ENCODE peak calls at places on chromosomes 12 and 14, in six cellular contexts. M is BE2C, X is AG04449, Y is adrenal gland, S is GM06990, L is pancreas. N is an unnamed sample.

GRCh38 chr12:42584539-42585174 is 4.9 kb downstream of the PRICKLE1 start:
- DNase-seq in M (peak; percentile 26), X (no peak), Y (no peak), S (no peak), L (no peak), N (no peak)

GRCh38 chr12:115817399-115817798 is 460.1 kb downstream of the MED13L start:
- DNase-seq in M (no peak), X (no peak), Y (peak; percentile 62), S (no peak), L (no peak), N (no peak)

GRCh38 chr14:105166571-105167302 is 1.8 kb downstream of the JAG2 start:
- DNase-seq in M (no peak), X (no peak), Y (no peak), S (no peak), L (no peak), N (no peak)

GRCh38 chr12:72547593-72547992 is 275.4 kb downstream of the TRHDE start:
- DNase-seq in M (no peak), X (no peak), Y (no peak), S (no peak), L (no peak), N (no peak)

GRCh38 chr14:93533437-93533836 is 102.7 kb downstream of the UNC79 start:
- DNase-seq in M (no peak), X (no peak), Y (no peak), S (no peak), L (no peak), N (no peak)

GRCh38 chr12:6340745-6341438 is 984 bp downstream of the TNFRSF1A start:
- DNase-seq in M (no peak), X (no peak), Y (no peak), S (no peak), L (no peak), N (no peak)

GRCh38 chr12:22121224-22121623 is 75.2 kb downstream of the CMAS start:
- DNase-seq in M (no peak), X (no peak), Y (no peak), S (no peak), L (no peak), N (peak; percentile 22)

GRCh38 chr14:75399819-75400678 is 27.8 kb upstream of the JDP2 start:
- DNase-seq in M (peak; percentile 97), X (no peak), Y (peak; percentile 99), S (no peak), L (peak; percentile 95), N (no peak)

GRCh38 chr14:49865431-49865859 is 12.9 kb upstream of the NEMF start:
- DNase-seq in M (peak; percentile 82), X (no peak), Y (peak; percentile 87), S (peak; percentile 39), L (peak; percentile 91), N (no peak)

GRCh38 chr12:69982081-69982480 is 157.1 kb downstream of the MYRFL start:
- DNase-seq in M (no peak), X (no peak), Y (no peak), S (no peak), L (no peak), N (no peak)

GRCh38 chr12:71594214-71594948 is 69.3 kb downstream of the ZFC3H1 start:
- DNase-seq in M (peak; percentile 49), X (no peak), Y (no peak), S (no peak), L (peak; percentile 70), N (no peak)

GRCh38 chr14:61538464-61539022 is 156.8 kb upstream of the HIF1A start:
- DNase-seq in M (no peak), X (no peak), Y (no peak), S (no peak), L (no peak), N (no peak)

GRCh38 chr12:131123817-131124216 is 170.1 kb downstream of the ADGRD1 start:
- DNase-seq in M (no peak), X (no peak), Y (peak; percentile 35), S (no peak), L (no peak), N (no peak)

GRCh38 chr14:61644834-61645233 is 50.5 kb upstream of the HIF1A start:
- DNase-seq in M (peak; percentile 73), X (no peak), Y (no peak), S (no peak), L (no peak), N (peak; percentile 20)

GRCh38 chr12:6333566-6333965 is 8.3 kb downstream of the TNFRSF1A start:
- DNase-seq in M (no peak), X (peak; percentile 57), Y (no peak), S (no peak), L (no peak), N (no peak)

GRCh38 chr12:95633049-95633545 is 81.8 kb upstream of the USP44 start:
- DNase-seq in M (peak; percentile 29), X (no peak), Y (peak; percentile 79), S (no peak), L (no peak), N (no peak)

GRCh38 chr12:49658276-49658675 is 34.9 kb downstream of the PRPF40B start:
- DNase-seq in M (no peak), X (no peak), Y (no peak), S (no peak), L (peak; percentile 24), N (no peak)

GRCh38 chr12:99097170-99097569 is 452.1 kb downstream of the APAF1 start:
- DNase-seq in M (no peak), X (no peak), Y (no peak), S (no peak), L (no peak), N (no peak)

GRCh38 chr12:14959126-14959440 is 2.3 kb downstream of the ARHGDIB start:
- DNase-seq in M (no peak), X (no peak), Y (no peak), S (no peak), L (no peak), N (no peak)

GRCh38 chr12:105167346-105167745 is 59.8 kb downstream of the WASHC4 start:
- DNase-seq in M (no peak), X (no peak), Y (no peak), S (no peak), L (no peak), N (no peak)

GRCh38 chr12:65278576-65279386 is at the start of gene MSRB3:
- DNase-seq in M (peak; percentile 19), X (peak; percentile 10), Y (peak; percentile 68), S (peak; percentile 58), L (peak; percentile 77), N (peak; percentile 85)

GRCh38 chr14:87874676-87875075 is 118.3 kb downstream of the GALC start:
- DNase-seq in M (no peak), X (no peak), Y (no peak), S (no peak), L (no peak), N (no peak)

GRCh38 chr12:123602651-123603195 is 824 bp downstream of the DDX55 start:
- DNase-seq in M (no peak), X (no peak), Y (no peak), S (no peak), L (no peak), N (no peak)

GRCh38 chr14:81206115-81206514 is 14.6 kb downstream of the GTF2A1 start:
- DNase-seq in M (no peak), X (no peak), Y (no peak), S (no peak), L (no peak), N (no peak)

GRCh38 chr12:110767863-110768262 is 25.2 kb upstream of the PPP1CC start:
- DNase-seq in M (no peak), X (no peak), Y (no peak), S (no peak), L (no peak), N (no peak)

GRCh38 chr14:59777006-59777579 is 93.5 kb downstream of the RTN1 start:
- DNase-seq in M (no peak), X (no peak), Y (no peak), S (no peak), L (no peak), N (no peak)

GRCh38 chr12:124755801-124756148 is 107.9 kb downstream of the SCARB1 start:
- DNase-seq in M (no peak), X (no peak), Y (no peak), S (no peak), L (no peak), N (no peak)

GRCh38 chr14:50978521-50978871 is 34.2 kb upstream of the PYGL start:
- DNase-seq in M (no peak), X (no peak), Y (no peak), S (no peak), L (no peak), N (no peak)

GRCh38 chr14:91980157-91980556 is 32.7 kb upstream of the FBLN5 start:
- DNase-seq in M (no peak), X (peak; percentile 78), Y (no peak), S (peak; percentile 30), L (no peak), N (peak; percentile 33)

GRCh38 chr12:116990971-116991966 is 80.5 kb downstream of the FBXW8 start:
- DNase-seq in M (no peak), X (peak; percentile 59), Y (no peak), S (no peak), L (no peak), N (no peak)

GRCh38 chr12:104057771-104058197 is 6.5 kb upstream of the HCFC2 start:
- DNase-seq in M (peak; percentile 22), X (no peak), Y (no peak), S (no peak), L (no peak), N (peak; percentile 36)

GRCh38 chr14:31269599-31270195 is 62.1 kb upstream of the HECTD1 start:
- DNase-seq in M (no peak), X (no peak), Y (no peak), S (no peak), L (no peak), N (no peak)

GRCh38 chr14:31266437-31267331 is 59.1 kb upstream of the HECTD1 start:
- DNase-seq in M (no peak), X (no peak), Y (no peak), S (no peak), L (no peak), N (no peak)

GRCh38 chr14:31268216-31268615 is 60.6 kb upstream of the HECTD1 start:
- DNase-seq in M (no peak), X (no peak), Y (no peak), S (no peak), L (no peak), N (no peak)

GRCh38 chr14:31271648-31272047 is 64.1 kb upstream of the HECTD1 start:
- DNase-seq in M (no peak), X (no peak), Y (no peak), S (no peak), L (no peak), N (no peak)

GRCh38 chr14:31270196-31270772 is 62.7 kb upstream of the HECTD1 start:
- DNase-seq in M (peak; percentile 45), X (no peak), Y (no peak), S (no peak), L (no peak), N (no peak)
- TF ChIP-seq CTCF in M (peak; percentile 61), X (no peak), Y (no peak), S (peak; percentile 60), L (no peak), N (peak; percentile 41)

GRCh38 chr12:82203076-82203475 is 155.1 kb downstream of the CCDC59 start:
- DNase-seq in M (no peak), X (no peak), Y (no peak), S (no peak), L (no peak), N (no peak)
- TF ChIP-seq CTCF in M (no peak), X (no peak), Y (no peak), S (no peak), L (no peak), N (no peak)

GRCh38 chr14:21219120-21219519 is 50.1 kb downstream of the HNRNPC start:
- DNase-seq in M (no peak), X (no peak), Y (no peak), S (no peak), L (no peak), N (no peak)
- TF ChIP-seq CTCF in M (no peak), X (no peak), Y (no peak), S (no peak), L (no peak), N (no peak)

GRCh38 chr12:107317751-107318553 is 224.6 kb upstream of the CRY1 start:
- DNase-seq in M (peak; percentile 95), X (peak; percentile 41), Y (peak; percentile 71), S (peak; percentile 49), L (peak; percentile 88), N (peak; percentile 41)
- TF ChIP-seq CTCF in M (peak; percentile 18), X (no peak), Y (no peak), S (no peak), L (peak; percentile 6), N (no peak)

N was measured in GM20000.